ENCODE peak calls at places on chromosome 14, in seven cellular contexts. E is K562, D is endothelial cell of umbilical vein, Z is body of pancreas, Y is NB4, M is lower leg skin, R is tibial nerve. H is an unnamed sample.

GRCh38 chr14:96204151-96205058 is at the start of gene BDKRB2:
- DNase-seq in E (peak; percentile 10), D (peak; percentile 33), Z (peak; percentile 89), Y (peak; percentile 73), M (peak; percentile 62), R (peak; percentile 61), H (no peak)

GRCh38 chr14:52602131-52602530 is 49.5 kb downstream of the GPR137C start:
- DNase-seq in E (no peak), D (no peak), Z (no peak), Y (no peak), M (no peak), R (no peak), H (no peak)

GRCh38 chr14:93903342-93904184 is 23.6 kb upstream of the FAM181A start:
- DNase-seq in E (no peak), D (no peak), Z (no peak), Y (peak; percentile 32), M (no peak), R (no peak), H (no peak)

GRCh38 chr14:104460920-104461651 is 118.5 kb upstream of the C14orf180 start:
- DNase-seq in E (no peak), D (no peak), Z (peak; percentile 52), Y (no peak), M (no peak), R (no peak), H (no peak)

GRCh38 chr14:60174352-60175254 is 9.4 kb upstream of the DHRS7 start:
- DNase-seq in E (no peak), D (no peak), Z (no peak), Y (peak; percentile 23), M (no peak), R (no peak), H (no peak)

GRCh38 chr14:51465486-51465885 is 186.2 kb upstream of the FRMD6 start:
- DNase-seq in E (no peak), D (no peak), Z (no peak), Y (no peak), M (no peak), R (no peak), H (no peak)

GRCh38 chr14:36270191-36270590 is 50.2 kb downstream of the MBIP start:
- DNase-seq in E (no peak), D (no peak), Z (no peak), Y (no peak), M (no peak), R (no peak), H (no peak)

GRCh38 chr14:33837943-33838683 is 112.8 kb downstream of the EGLN3 start:
- DNase-seq in E (no peak), D (no peak), Z (no peak), Y (no peak), M (no peak), R (no peak), H (no peak)

GRCh38 chr14:56156096-56156495 is 37.9 kb downstream of the PELI2 start:
- DNase-seq in E (no peak), D (no peak), Z (no peak), Y (no peak), M (no peak), R (no peak), H (no peak)

GRCh38 chr14:80946797-80947196 is 5.3 kb upstream of the CEP128 start:
- DNase-seq in E (no peak), D (no peak), Z (no peak), Y (no peak), M (no peak), R (no peak), H (no peak)

GRCh38 chr14:47207636-47208035 is 467.8 kb downstream of the MDGA2 start:
- DNase-seq in E (no peak), D (peak; percentile 59), Z (no peak), Y (no peak), M (no peak), R (no peak), H (no peak)

GRCh38 chr14:84857129-84857528 is 672.8 kb upstream of the FLRT2 start:
- DNase-seq in E (no peak), D (no peak), Z (no peak), Y (no peak), M (no peak), R (no peak), H (no peak)

GRCh38 chr14:24398943-24399801 is at the start of gene NYNRIN:
- DNase-seq in E (peak; percentile 83), D (peak; percentile 58), Z (peak; percentile 56), Y (peak; percentile 52), M (no peak), R (no peak), H (no peak)

GRCh38 chr14:68785817-68786490 is 6.9 kb downstream of the ZFP36L1 start:
- DNase-seq in E (no peak), D (peak; percentile 23), Z (peak; percentile 58), Y (no peak), M (no peak), R (no peak), H (no peak)

GRCh38 chr14:69090187-69090789 is 62.6 kb downstream of the DCAF5 start:
- DNase-seq in E (peak; percentile 10), D (peak; percentile 59), Z (peak; percentile 52), Y (peak; percentile 43), M (no peak), R (no peak), H (no peak)

GRCh38 chr14:56810341-56810740 is at the start of gene OTX2:
- DNase-seq in E (no peak), D (no peak), Z (no peak), Y (no peak), M (no peak), R (no peak), H (no peak)

GRCh38 chr14:68405959-68406358 is 386.9 kb downstream of the ZFP36L1 start:
- DNase-seq in E (no peak), D (no peak), Z (no peak), Y (no peak), M (no peak), R (no peak), H (no peak)

GRCh38 chr14:98269533-98269932 is 1002.5 kb downstream of the BCL11B start:
- DNase-seq in E (no peak), D (no peak), Z (no peak), Y (no peak), M (no peak), R (no peak), H (no peak)

GRCh38 chr14:79585845-79586244 is 625.5 kb downstream of the DIO2 start:
- DNase-seq in E (no peak), D (no peak), Z (no peak), Y (no peak), M (no peak), R (no peak), H (no peak)

GRCh38 chr14:92531151-92531873 is 17.7 kb downstream of the RIN3 start:
- DNase-seq in E (no peak), D (no peak), Z (no peak), Y (peak; percentile 85), M (no peak), R (no peak), H (no peak)

GRCh38 chr14:63752449-63753169 is 24.7 kb upstream of the SGPP1 start:
- DNase-seq in E (no peak), D (no peak), Z (peak; percentile 47), Y (peak; percentile 55), M (no peak), R (no peak), H (no peak)

GRCh38 chr14:90642239-90642717 is 174.0 kb downstream of the TTC7B start:
- DNase-seq in E (no peak), D (peak; percentile 81), Z (no peak), Y (no peak), M (no peak), R (no peak), H (no peak)

GRCh38 chr14:26204954-26205479 is 392.8 kb downstream of the NOVA1 start:
- DNase-seq in E (no peak), D (peak; percentile 48), Z (peak; percentile 64), Y (no peak), M (peak; percentile 21), R (peak; percentile 23), H (no peak)
- H3K4me3 ChIP-seq in E (no peak overlapping the region), D (peak overlapping the region; percentile 59), Z (no peak overlapping the region), Y (no peak overlapping the region), M (peak overlapping the region; percentile 22), R (peak overlapping the region; percentile 33), H (peak overlapping the region; percentile 48)

DNA sequence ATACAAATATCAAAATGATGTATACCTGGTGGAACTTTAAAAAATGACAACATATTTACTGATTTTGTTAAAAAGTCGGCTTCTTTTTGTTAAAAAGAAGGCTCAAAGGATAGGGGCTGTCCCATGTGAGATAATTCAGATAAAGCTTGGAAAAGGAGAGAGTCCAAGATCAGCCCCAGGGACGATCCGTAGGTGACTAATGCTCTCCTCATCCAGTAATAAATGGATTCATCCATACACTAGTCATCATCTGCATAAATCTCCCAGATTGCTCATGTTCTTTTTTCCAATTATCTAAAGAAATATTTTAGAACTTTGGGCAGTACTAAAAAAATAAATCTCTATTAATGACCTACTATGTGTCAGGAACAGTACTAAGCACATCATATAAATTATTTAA is 23.4 kb upstream of the FSCB start:
- DNase-seq in E (no peak), D (no peak), Z (no peak), Y (no peak), M (no peak), R (no peak), H (no peak)
- TF ChIP-seq POLR2A in E (no peak), D (no peak), Z (no peak), Y (no peak), M (no peak), R (no peak), H (no peak)

DNA sequence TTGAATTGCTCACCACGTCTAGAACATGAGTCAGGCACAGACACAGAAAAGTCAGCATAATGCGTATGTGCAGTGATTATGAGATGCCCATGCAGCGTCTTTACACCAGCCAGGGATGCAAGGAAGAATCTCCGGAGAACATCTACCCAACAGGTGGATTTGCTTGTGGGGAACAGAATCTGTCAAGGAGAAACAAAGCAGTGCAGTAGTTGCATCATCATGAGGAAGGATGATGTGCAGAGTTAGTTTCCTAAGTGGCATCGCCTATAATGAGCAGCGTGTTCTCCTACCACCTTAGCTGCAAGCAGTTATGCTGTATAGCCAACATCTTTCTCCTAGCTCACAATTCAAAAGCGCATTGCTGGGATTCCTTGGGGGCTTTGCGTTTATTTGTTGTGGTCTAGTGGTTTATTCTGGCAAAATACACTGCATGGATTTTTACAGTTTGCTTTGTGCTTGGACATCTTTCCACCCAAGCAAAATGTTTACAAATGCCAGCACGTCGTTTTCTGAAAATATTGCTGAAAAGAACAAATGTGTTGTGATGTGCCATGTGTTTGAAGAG is 233.0 kb downstream of the RGS6 start:
- DNase-seq in E (no peak), D (no peak), Z (no peak), Y (no peak), M (no peak), R (no peak), H (no peak)
- H3K4me3 ChIP-seq in E (no peak overlapping the region), D (no peak overlapping the region), Z (no peak overlapping the region), Y (no peak overlapping the region), M (no peak overlapping the region), R (no peak overlapping the region), H (no peak overlapping the region)

DNA sequence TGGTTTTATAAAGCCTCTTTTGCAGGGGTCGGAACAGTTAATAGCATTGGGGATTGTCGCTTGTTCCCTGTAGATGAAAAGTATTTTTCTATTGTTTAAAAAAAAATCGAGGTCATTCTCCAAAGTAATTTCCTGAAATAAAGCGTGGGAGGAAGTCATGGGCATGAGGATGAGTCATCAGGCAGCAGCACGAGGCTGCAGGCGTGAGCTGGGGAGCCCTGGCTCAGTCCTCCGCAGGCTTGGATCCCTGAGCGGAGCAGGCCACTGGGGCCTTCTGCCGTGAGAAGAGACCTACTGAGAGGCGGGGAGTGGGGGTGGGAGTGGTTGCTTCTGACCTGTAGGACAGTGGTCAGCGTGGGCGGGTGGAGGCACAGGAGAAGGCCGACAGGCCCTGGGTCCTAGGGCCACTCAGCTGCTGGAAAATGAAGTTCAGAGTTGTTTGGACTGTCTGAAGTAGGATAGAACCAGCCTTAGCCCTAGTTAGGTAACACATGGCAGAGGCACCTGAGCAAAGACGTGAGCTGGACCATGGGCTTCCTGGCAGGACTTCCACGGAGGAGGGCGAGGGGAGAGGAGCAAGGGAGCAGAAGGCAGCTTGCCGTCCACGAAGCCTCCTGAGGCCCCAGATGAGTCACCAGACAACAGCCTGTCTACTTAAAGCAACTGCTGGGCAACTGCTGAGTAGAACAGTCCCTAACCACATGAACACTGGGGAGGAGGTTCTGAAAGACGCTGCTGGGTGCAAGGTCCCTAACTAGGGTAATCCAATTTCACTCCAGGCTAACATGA is 21.1 kb upstream of the LGALS3 start:
- DNase-seq in E (peak; percentile 81), D (peak; percentile 94), Z (peak; percentile 73), Y (peak; percentile 95), M (peak; percentile 91), R (peak; percentile 72), H (peak; percentile 26)
- TF ChIP-seq POLR2A in E (peak; percentile 39), D (no peak), Z (peak; percentile 41), Y (peak; percentile 39), M (peak; percentile 48), R (peak; percentile 47), H (no peak)